ENCODE peak calls at places on chromosomes 2 and 18, in ten cellular contexts. N, M, H, B, A, R, K, T, Y and P are unnamed samples.

GRCh38 chr2:9247177-9247576 is 40.6 kb downstream of the ASAP2 start:
- DNase-seq in H (no peak), Y (no peak), T (no peak), R (no peak), B (no peak), N (no peak), A (no peak), K (no peak), M (no peak), P (no peak)

GRCh38 chr2:210503622-210504300 is 27.2 kb upstream of the LANCL1 start:
- DNase-seq in R (no peak), A (peak; percentile 17), K (no peak), N (no peak), B (peak; percentile 50), T (peak; percentile 14), H (no peak), Y (no peak), M (no peak), P (no peak)

GRCh38 chr2:64482765-64483504 is 29.0 kb downstream of the LGALSL start:
- DNase-seq in H (no peak), R (no peak), B (peak; percentile 8), M (no peak), A (no peak), N (no peak), T (no peak), K (no peak), Y (no peak), P (no peak)

GRCh38 chr18:26487437-26487836 is 60.9 kb downstream of the KCTD1 start:
- DNase-seq in K (no peak), B (no peak), M (no peak), N (no peak), T (peak; percentile 53), H (no peak), R (no peak), Y (no peak), A (no peak), P (no peak)

GRCh38 chr2:197322729-197323720 is 12.4 kb upstream of the ANKRD44 start:
- DNase-seq in Y (no peak), R (no peak), H (no peak), M (no peak), N (no peak), T (no peak), B (no peak), A (no peak), K (peak; percentile 49), P (no peak)

GRCh38 chr18:8396244-8396643 is 213.0 kb upstream of the RAB12 start:
- DNase-seq in T (no peak), N (no peak), R (no peak), Y (no peak), H (no peak), A (no peak), K (no peak), M (no peak), B (no peak), P (no peak)

GRCh38 chr2:25700221-25700660 is 26.9 kb upstream of the DTNB start:
- DNase-seq in R (no peak), A (no peak), K (peak; percentile 60), B (peak; percentile 44), N (peak; percentile 4), Y (peak; percentile 56), T (peak; percentile 66), H (no peak), M (peak; percentile 52), P (peak; percentile 22)

GRCh38 chr2:201900362-201900761 is 94.0 kb downstream of the CDK15 start:
- DNase-seq in B (no peak), K (peak; percentile 47), H (no peak), T (no peak), R (no peak), M (no peak), A (no peak), N (no peak), Y (peak; percentile 66), P (no peak)

GRCh38 chr2:47779416-47779790 is 3.5 kb upstream of the MSH6 start:
- DNase-seq in K (no peak), H (no peak), B (no peak), R (no peak), Y (no peak), A (no peak), M (no peak), T (no peak), N (no peak), P (no peak)

GRCh38 chr2:56244911-56245530 is 61.2 kb downstream of the CCDC85A start:
- DNase-seq in A (no peak), B (peak; percentile 58), N (no peak), M (no peak), T (no peak), K (no peak), R (peak; percentile 9), H (no peak), Y (no peak), P (no peak)

GRCh38 chr2:152376385-152376784 is 41.4 kb downstream of the FMNL2 start:
- DNase-seq in K (no peak), Y (no peak), B (no peak), N (no peak), T (no peak), M (no peak), R (no peak), A (no peak), H (no peak), P (no peak)

GRCh38 chr2:8500124-8501054 is 181.5 kb upstream of the ID2 start:
- DNase-seq in Y (no peak), A (no peak), T (peak; percentile 6), H (no peak), R (no peak), K (no peak), N (no peak), M (no peak), B (peak; percentile 12), P (no peak)

GRCh38 chr2:231489990-231490389 is 25.7 kb upstream of the NCL start:
- DNase-seq in A (no peak), K (no peak), H (no peak), T (peak; percentile 8), Y (no peak), B (no peak), M (no peak), R (no peak), N (no peak), P (no peak)

GRCh38 chr2:105125428-105125827 is 87.6 kb downstream of the MRPS9 start:
- DNase-seq in M (peak; percentile 55), N (no peak), Y (peak; percentile 6), A (no peak), K (no peak), H (no peak), B (no peak), T (no peak), R (no peak), P (peak; percentile 10)

GRCh38 chr2:168552450-168552856 is 96.4 kb downstream of the CERS6 start:
- DNase-seq in Y (peak; percentile 77), R (no peak), N (no peak), A (no peak), T (no peak), M (no peak), K (peak; percentile 71), H (no peak), B (no peak), P (no peak)

GRCh38 chr2:9573840-9574239 is 18.2 kb upstream of the ADAM17 start:
- DNase-seq in A (no peak), M (no peak), R (no peak), K (no peak), Y (no peak), B (peak; percentile 13), H (no peak), N (no peak), T (no peak), P (no peak)

GRCh38 chr2:237687666-237688065 is 60.3 kb downstream of the LRRFIP1 start:
- DNase-seq in T (peak; percentile 98), A (no peak), Y (no peak), M (no peak), N (peak; percentile 79), B (peak; percentile 99), H (peak; percentile 91), R (peak; percentile 70), K (peak; percentile 70), P (peak; percentile 66)

GRCh38 chr18:62324917-62325805 is at the start of gene TNFRSF11A:
- DNase-seq in M (no peak), A (peak; percentile 57), K (peak; percentile 40), N (peak; percentile 55), B (no peak), T (no peak), H (peak; percentile 58), Y (no peak), R (peak; percentile 42), P (no peak)

GRCh38 chr2:217090024-217090473 is 230.2 kb upstream of the TNP1 start:
- DNase-seq in H (no peak), Y (peak; percentile 15), N (no peak), K (peak; percentile 19), M (no peak), T (peak; percentile 56), B (no peak), R (no peak), A (no peak), P (peak; percentile 64)

GRCh38 chr2:29990112-29990511 is 68.7 kb upstream of the ALK start:
- DNase-seq in B (no peak), A (no peak), T (no peak), N (no peak), M (no peak), K (no peak), H (no peak), R (no peak), Y (no peak), P (no peak)

GRCh38 chr2:226838758-226839555 is 3.1 kb downstream of the RHBDD1 start:
- DNase-seq in B (no peak), N (no peak), T (no peak), M (no peak), Y (peak; percentile 46), A (no peak), H (no peak), K (no peak), R (no peak), P (no peak)

GRCh38 chr2:180130403-180130802 is 123.3 kb upstream of the CWC22 start:
- DNase-seq in T (no peak), R (no peak), H (no peak), M (no peak), B (peak; percentile 57), A (no peak), N (no peak), K (no peak), Y (no peak), P (no peak)

GRCh38 chr2:64325852-64326577 is 127.9 kb upstream of the LGALSL start:
- DNase-seq in K (no peak), R (no peak), H (no peak), A (no peak), T (no peak), N (no peak), B (no peak), M (no peak), Y (peak; percentile 70), P (peak; percentile 28)

GRCh38 chr2:234288974-234289455 is 207.9 kb downstream of the ARL4C start:
- DNase-seq in M (peak; percentile 65), Y (peak; percentile 72), A (no peak), B (peak; percentile 40), H (peak; percentile 70), T (peak; percentile 66), N (peak; percentile 72), K (peak; percentile 47), R (peak; percentile 49), P (peak; percentile 76)